ENCODE peak calls at places on chromosomes 5 and 9, in four cellular contexts. One of them, this sample, is unnamed.

GRCh38 chr5:135426102-135427082 is 20.8 kb downstream of the DCANP1 start:
- DNase-seq in OCI-LY7: peak; percentile 69
- DNase-seq in fibroblast of pulmonary artery: peak; percentile 67
- DNase-seq in lung: no peak
- DNase-seq in this sample: peak; percentile 59

GRCh38 chr5:118044169-118044568 is 944.2 kb downstream of the DTWD2 start:
- DNase-seq in lung: no peak
- DNase-seq in OCI-LY7: no peak
- DNase-seq in fibroblast of pulmonary artery: no peak
- DNase-seq in this sample: no peak

GRCh38 chr5:76701298-76701697 is 14.6 kb upstream of the F2R start:
- DNase-seq in lung: no peak
- DNase-seq in fibroblast of pulmonary artery: peak; percentile 92
- DNase-seq in OCI-LY7: no peak
- DNase-seq in this sample: peak; percentile 96

GRCh38 chr9:124077915-124078572 is 66.5 kb downstream of the LHX2 start:
- DNase-seq in OCI-LY7: no peak
- DNase-seq in fibroblast of pulmonary artery: peak; percentile 16
- DNase-seq in lung: no peak
- DNase-seq in this sample: no peak

GRCh38 chr5:172123269-172123692 is 64.7 kb downstream of the STK10 start:
- DNase-seq in OCI-LY7: no peak
- DNase-seq in fibroblast of pulmonary artery: peak; percentile 84
- DNase-seq in lung: peak; percentile 45
- DNase-seq in this sample: peak; percentile 85

GRCh38 chr5:63401434-63402046 is 560.7 kb downstream of the HTR1A start:
- DNase-seq in fibroblast of pulmonary artery: peak; percentile 55
- DNase-seq in OCI-LY7: peak; percentile 48
- DNase-seq in lung: peak; percentile 54
- DNase-seq in this sample: peak; percentile 46

GRCh38 chr5:62514510-62515119 is 64.0 kb upstream of the LRRC70 start:
- DNase-seq in lung: no peak
- DNase-seq in OCI-LY7: no peak
- DNase-seq in fibroblast of pulmonary artery: no peak
- DNase-seq in this sample: no peak

GRCh38 chr9:27181381-27181780 is 72.4 kb downstream of the TEK start:
- DNase-seq in lung: no peak
- DNase-seq in fibroblast of pulmonary artery: peak; percentile 75
- DNase-seq in OCI-LY7: no peak
- DNase-seq in this sample: peak; percentile 74

GRCh38 chr9:94086468-94086867 is 2.2 kb downstream of the PTPDC1 start:
- DNase-seq in lung: no peak
- DNase-seq in fibroblast of pulmonary artery: peak; percentile 82
- DNase-seq in OCI-LY7: no peak
- DNase-seq in this sample: peak; percentile 88

GRCh38 chr5:76270214-76270613 is 132.9 kb upstream of the IQGAP2 start:
- DNase-seq in fibroblast of pulmonary artery: no peak
- DNase-seq in lung: no peak
- DNase-seq in OCI-LY7: no peak
- DNase-seq in this sample: peak; percentile 2

GRCh38 chr5:127072861-127073846 is at the start of gene C5orf63:
- DNase-seq in fibroblast of pulmonary artery: peak; percentile 29
- DNase-seq in lung: peak; percentile 63
- DNase-seq in OCI-LY7: peak; percentile 82
- DNase-seq in this sample: peak; percentile 29
- TF ChIP-seq CTCF in fibroblast of pulmonary artery: no peak
- TF ChIP-seq CTCF in lung: no peak
- TF ChIP-seq CTCF in OCI-LY7: no peak
- TF ChIP-seq CTCF in this sample: no peak

GRCh38 chr9:88092699-88093359 is 45.4 kb downstream of the SPATA31C2 start:
- DNase-seq in fibroblast of pulmonary artery: peak; percentile 58
- DNase-seq in OCI-LY7: no peak
- DNase-seq in lung: no peak
- DNase-seq in this sample: peak; percentile 40
- H3K4me3 ChIP-seq in fibroblast of pulmonary artery: no peak overlapping the region
- H3K4me3 ChIP-seq in OCI-LY7: no peak overlapping the region
- H3K4me3 ChIP-seq in lung: no peak overlapping the region
- H3K4me3 ChIP-seq in this sample: no peak overlapping the region

DNA sequence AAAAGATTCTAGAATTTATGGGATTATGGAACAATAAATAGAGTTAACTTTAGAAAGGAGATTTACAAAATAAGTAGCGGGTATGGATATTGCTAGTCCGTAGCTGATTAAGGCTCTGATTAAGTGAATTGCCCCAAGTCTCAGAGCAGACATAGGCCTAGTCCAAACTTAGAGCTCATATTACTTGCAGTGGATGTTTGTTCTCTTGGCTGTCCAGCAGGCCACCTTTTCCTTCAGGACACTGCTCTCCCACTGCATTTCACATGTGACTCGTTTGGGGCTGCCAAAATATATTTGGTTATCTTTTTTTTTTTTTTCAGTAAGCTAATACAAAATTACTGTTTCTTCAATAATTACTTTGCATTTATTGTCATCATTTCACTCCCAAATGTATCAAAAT is 76.6 kb downstream of the ARRDC3 start:
- DNase-seq in fibroblast of pulmonary artery: no peak
- DNase-seq in OCI-LY7: no peak
- DNase-seq in lung: no peak
- DNase-seq in this sample: peak; percentile 43
- TF ChIP-seq CTCF in fibroblast of pulmonary artery: no peak
- TF ChIP-seq CTCF in OCI-LY7: no peak
- TF ChIP-seq CTCF in lung: no peak
- TF ChIP-seq CTCF in this sample: no peak

GRCh38 chr5:75055727-75056144 is 3.4 kb upstream of the GCNT4 start:
- DNase-seq in lung: no peak
- DNase-seq in OCI-LY7: no peak
- DNase-seq in fibroblast of pulmonary artery: peak; percentile 38
- DNase-seq in this sample: peak; percentile 8

GRCh38 chr5:75062925-75063531 is 10.7 kb upstream of the GCNT4 start:
- DNase-seq in fibroblast of pulmonary artery: no peak
- DNase-seq in lung: no peak
- DNase-seq in OCI-LY7: no peak
- DNase-seq in this sample: no peak

GRCh38 chr5:75059887-75060286 is 7.5 kb upstream of the GCNT4 start:
- DNase-seq in OCI-LY7: no peak
- DNase-seq in fibroblast of pulmonary artery: no peak
- DNase-seq in lung: no peak
- DNase-seq in this sample: no peak

GRCh38 chr5:75057551-75057950 is 5.2 kb upstream of the GCNT4 start:
- DNase-seq in OCI-LY7: no peak
- DNase-seq in lung: no peak
- DNase-seq in fibroblast of pulmonary artery: no peak
- DNase-seq in this sample: no peak

DNA sequence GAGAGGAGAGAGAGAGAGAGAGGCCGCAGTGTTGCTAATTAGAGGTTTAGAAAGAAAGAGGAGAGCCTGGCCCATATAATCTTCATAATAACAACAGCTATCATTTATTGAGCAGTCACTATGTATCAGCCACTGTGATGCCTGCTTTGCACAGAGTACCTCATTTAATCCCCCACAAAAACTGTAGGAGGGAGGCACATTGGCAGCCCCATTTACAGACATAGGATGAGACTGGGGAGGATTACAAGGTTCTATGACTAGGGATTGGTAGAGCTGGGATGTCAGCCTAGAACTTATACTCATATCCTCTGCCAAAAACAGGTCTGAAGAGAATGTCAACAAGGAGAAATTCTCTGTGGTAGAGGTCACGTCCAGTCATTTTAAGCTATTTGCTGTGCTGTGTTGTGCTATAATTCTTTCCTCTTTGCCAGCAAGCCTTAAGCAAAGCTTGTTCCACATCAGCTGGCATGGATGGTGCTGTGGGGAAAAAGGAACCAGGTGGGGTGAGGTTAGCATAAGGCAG is 6.7 kb upstream of the GCNT4 start:
- DNase-seq in lung: no peak
- DNase-seq in fibroblast of pulmonary artery: no peak
- DNase-seq in OCI-LY7: no peak
- DNase-seq in this sample: peak; percentile 6
- H3K4me3 ChIP-seq in lung: no peak overlapping the region
- H3K4me3 ChIP-seq in fibroblast of pulmonary artery: no peak overlapping the region
- H3K4me3 ChIP-seq in OCI-LY7: no peak overlapping the region
- H3K4me3 ChIP-seq in this sample: no peak overlapping the region

DNA sequence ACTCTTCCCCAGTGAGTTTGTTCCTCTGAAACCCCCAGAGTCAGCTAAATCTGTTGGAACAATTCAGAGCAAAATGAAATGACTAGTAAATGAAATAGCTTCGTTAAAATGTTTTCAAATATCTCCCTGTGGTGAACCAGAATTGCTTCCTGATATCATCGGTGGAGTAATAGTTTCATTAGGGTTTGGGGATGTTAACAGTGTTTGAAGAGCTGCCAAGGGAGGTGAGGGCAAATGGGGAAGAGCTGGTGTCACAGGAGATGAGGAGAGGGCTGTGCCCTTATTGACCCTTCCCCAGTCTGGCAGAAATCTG is 4.3 kb upstream of the C7 start:
- DNase-seq in lung: no peak
- DNase-seq in fibroblast of pulmonary artery: no peak
- DNase-seq in OCI-LY7: no peak
- DNase-seq in this sample: no peak
- TF ChIP-seq CTCF in lung: no peak
- TF ChIP-seq CTCF in fibroblast of pulmonary artery: no peak
- TF ChIP-seq CTCF in OCI-LY7: peak; percentile 65
- TF ChIP-seq CTCF in this sample: no peak

GRCh38 chr5:41510176-41510831 is at the start of gene PLCXD3:
- DNase-seq in lung: peak; percentile 28
- DNase-seq in OCI-LY7: no peak
- DNase-seq in fibroblast of pulmonary artery: peak; percentile 64
- DNase-seq in this sample: no peak
- H3K4me3 ChIP-seq in lung: peak within 1 kb of the TSS; percentile 62
- H3K4me3 ChIP-seq in OCI-LY7: no peak within 1 kb of the TSS
- H3K4me3 ChIP-seq in fibroblast of pulmonary artery: peak within 1 kb of the TSS; percentile 83
- H3K4me3 ChIP-seq in this sample: peak within 1 kb of the TSS; percentile 61

GRCh38 chr5:146049704-146050026 is 55.7 kb downstream of the PLAC8L1 start:
- DNase-seq in OCI-LY7: no peak
- DNase-seq in fibroblast of pulmonary artery: no peak
- DNase-seq in lung: no peak
- DNase-seq in this sample: no peak

GRCh38 chr5:146052780-146053179 is 52.6 kb downstream of the PLAC8L1 start:
- DNase-seq in fibroblast of pulmonary artery: no peak
- DNase-seq in lung: no peak
- DNase-seq in OCI-LY7: peak; percentile 8
- DNase-seq in this sample: no peak

GRCh38 chr5:146050061-146050460 is 55.3 kb downstream of the PLAC8L1 start:
- DNase-seq in OCI-LY7: no peak
- DNase-seq in lung: no peak
- DNase-seq in fibroblast of pulmonary artery: no peak
- DNase-seq in this sample: no peak

GRCh38 chr5:146048994-146049703 is 56.2 kb downstream of the PLAC8L1 start:
- DNase-seq in lung: peak; percentile 57
- DNase-seq in fibroblast of pulmonary artery: peak; percentile 89
- DNase-seq in OCI-LY7: peak; percentile 23
- DNase-seq in this sample: peak; percentile 73

GRCh38 chr5:146051678-146052077 is 53.7 kb downstream of the PLAC8L1 start:
- DNase-seq in lung: no peak
- DNase-seq in fibroblast of pulmonary artery: no peak
- DNase-seq in OCI-LY7: no peak
- DNase-seq in this sample: peak; percentile 38
- TF ChIP-seq CTCF in lung: no peak
- TF ChIP-seq CTCF in fibroblast of pulmonary artery: no peak
- TF ChIP-seq CTCF in OCI-LY7: no peak
- TF ChIP-seq CTCF in this sample: no peak

GRCh38 chr9:108677776-108678175 is 178.0 kb downstream of the ACTL7B start:
- DNase-seq in fibroblast of pulmonary artery: no peak
- DNase-seq in lung: no peak
- DNase-seq in OCI-LY7: no peak
- DNase-seq in this sample: no peak
- H3K4me3 ChIP-seq in fibroblast of pulmonary artery: no peak overlapping the region
- H3K4me3 ChIP-seq in lung: no peak overlapping the region
- H3K4me3 ChIP-seq in OCI-LY7: no peak overlapping the region
- H3K4me3 ChIP-seq in this sample: no peak overlapping the region

GRCh38 chr9:36893148-36893547 is 140.9 kb downstream of the PAX5 start:
- DNase-seq in fibroblast of pulmonary artery: no peak
- DNase-seq in lung: no peak
- DNase-seq in OCI-LY7: no peak
- DNase-seq in this sample: no peak
- TF ChIP-seq CTCF in fibroblast of pulmonary artery: no peak
- TF ChIP-seq CTCF in lung: no peak
- TF ChIP-seq CTCF in OCI-LY7: no peak
- TF ChIP-seq CTCF in this sample: no peak

This sample was measured in fibroblast of mammary gland.